ENCODE peak calls at places on chromosomes 16 and 17, in five cellular contexts. R is HS-5; C is occipital lobe; N is H54; F is stimulated activated CD8-positive, alpha-beta memory T cell treated with anti-CD3 and anti-CD28 coated beads, Interleukin-4, amount 100 ng/mL, for 48 hours. L is an unnamed sample.

GRCh38 chr17:81253358-81254131 is 14.4 kb downstream of the NDUFAF8 start:
- DNase-seq in R (no peak), C (peak; percentile 13), N (no peak), F (peak; percentile 67), L (no peak)

GRCh38 chr17:28842282-28843012 is at the start of gene FAM222B:
- DNase-seq in R (peak; percentile 36), C (peak; percentile 69), N (peak; percentile 99), F (peak; percentile 90), L (peak; percentile 91)

GRCh38 chr16:149024-149675 is 3.3 kb upstream of the HBZ start:
- DNase-seq in R (no peak), C (no peak), N (no peak), F (no peak), L (peak; percentile 15)

GRCh38 chr17:38797091-38797490 is 2.3 kb downstream of the PIP4K2B start:
- DNase-seq in R (no peak), C (no peak), N (no peak), F (no peak), L (no peak)

GRCh38 chr17:16215002-16215272 is 397 bp downstream of the NCOR1 start:
- DNase-seq in R (no peak), C (peak; percentile 60), N (peak; percentile 33), F (peak; percentile 61), L (no peak)

GRCh38 chr16:1912215-1912543 is 6.0 kb downstream of the HS3ST6 start:
- DNase-seq in R (no peak), C (no peak), N (no peak), F (no peak), L (no peak)

GRCh38 chr17:61412860-61413653 is 13.4 kb downstream of the TBX2 start:
- DNase-seq in R (no peak), C (no peak), N (peak; percentile 26), F (no peak), L (no peak)

GRCh38 chr16:24041834-24042631 is 206.2 kb downstream of the PRKCB start:
- DNase-seq in R (peak; percentile 26), C (peak; percentile 61), N (peak; percentile 72), F (peak; percentile 91), L (peak; percentile 59)

GRCh38 chr17:37750768-37751466 is 6.1 kb upstream of the HNF1B start:
- DNase-seq in R (no peak), C (no peak), N (no peak), F (no peak), L (no peak)

GRCh38 chr17:35749560-35750412 is 3.3 kb downstream of the GAS2L2 start:
- DNase-seq in R (no peak), C (no peak), N (no peak), F (peak; percentile 38), L (no peak)